ENCODE peak calls at places on chromosomes 1 and 21, in five cellular contexts. Q is CD4-positive, alpha-beta memory T cell; G is heart left ventricle; C is Peyer's patch; O is OCI-LY7. U is an unnamed sample.

GRCh38 chr1:153358691-153358975 is 979 bp downstream of the S100A9 start:
- DNase-seq in O (no peak), G (no peak), C (no peak), Q (no peak), U (no peak)

GRCh38 chr1:52943876-52944275 is 16.8 kb downstream of the SCP2 start:
- DNase-seq in C (no peak), G (no peak), O (no peak), Q (no peak), U (no peak)

GRCh38 chr1:230501242-230501641 is 75.1 kb upstream of the PGBD5 start:
- DNase-seq in O (no peak), C (no peak), Q (no peak), G (no peak), U (no peak)

GRCh38 chr1:234961468-234962339 is 166.9 kb downstream of the TOMM20 start:
- DNase-seq in Q (no peak), G (no peak), C (peak; percentile 15), O (peak; percentile 56), U (peak; percentile 70)

GRCh38 chr1:145708063-145708462 is 895 bp upstream of the PDZK1 start:
- DNase-seq in Q (no peak), G (no peak), C (no peak), O (no peak), U (no peak)

GRCh38 chr1:90564164-90564563 is 152.9 kb downstream of the BARHL2 start:
- DNase-seq in G (no peak), C (no peak), O (no peak), Q (no peak), U (no peak)

GRCh38 chr1:183493540-183494245 is 21.4 kb downstream of the SMG7 start:
- DNase-seq in O (no peak), G (no peak), Q (no peak), C (no peak), U (no peak)

GRCh38 chr21:36756527-36756926 is 57.6 kb downstream of the SIM2 start:
- DNase-seq in O (no peak), C (no peak), Q (no peak), G (no peak), U (no peak)

GRCh38 chr1:208524920-208525319 is 280.7 kb upstream of the PLXNA2 start:
- DNase-seq in O (no peak), C (no peak), Q (no peak), G (no peak), U (no peak)

GRCh38 chr1:245079021-245079609 is 75.7 kb upstream of the KIF26B start:
- DNase-seq in G (no peak), Q (no peak), O (peak; percentile 15), C (no peak), U (peak; percentile 73)

GRCh38 chr1:245448858-245449534 is 294.2 kb downstream of the KIF26B start:
- DNase-seq in O (no peak), G (no peak), Q (no peak), C (no peak), U (no peak)

GRCh38 chr1:43975249-43975961 is 645 bp downstream of the ATP6V0B start:
- DNase-seq in C (peak; percentile 75), O (peak; percentile 55), Q (peak; percentile 57), G (peak; percentile 80), U (peak; percentile 86)

GRCh38 chr1:41473738-41474362 is 10.6 kb downstream of the EDN2 start:
- DNase-seq in C (no peak), G (no peak), Q (no peak), O (no peak), U (no peak)

GRCh38 chr1:90027281-90027680 is 32.4 kb downstream of the ZNF326 start:
- DNase-seq in Q (no peak), C (no peak), G (no peak), O (no peak), U (no peak)

GRCh38 chr1:96579639-96580038 is 141.9 kb upstream of the PTBP2 start:
- DNase-seq in C (no peak), Q (no peak), O (no peak), G (no peak), U (no peak)

GRCh38 chr1:38085666-38086305 is 39.2 kb upstream of the POU3F1 start:
- DNase-seq in Q (no peak), C (no peak), O (no peak), G (no peak), U (no peak)

GRCh38 chr21:32687946-32688345 is 39.9 kb downstream of the SYNJ1 start:
- DNase-seq in G (no peak), O (peak; percentile 11), C (no peak), Q (no peak), U (peak; percentile 62)

GRCh38 chr1:74858136-74858535 is 125.2 kb downstream of the TYW3 start:
- DNase-seq in Q (no peak), C (no peak), O (no peak), G (no peak), U (no peak)

GRCh38 chr1:209876091-209876800 is 48.5 kb downstream of the UTP25 start:
- DNase-seq in O (no peak), C (no peak), Q (no peak), G (no peak), U (no peak)

GRCh38 chr1:167060141-167061072 is 29.8 kb downstream of the GPA33 start:
- DNase-seq in C (no peak), Q (no peak), G (no peak), O (peak; percentile 35), U (peak; percentile 62)

GRCh38 chr1:167061073-167061464 is 29.1 kb downstream of the GPA33 start:
- DNase-seq in O (no peak), Q (no peak), C (no peak), G (no peak), U (no peak)

GRCh38 chr1:167059045-167059728 is 31.0 kb downstream of the GPA33 start:
- DNase-seq in G (peak; percentile 74), O (peak; percentile 71), Q (peak; percentile 58), C (peak; percentile 66), U (peak; percentile 89)

GRCh38 chr1:167057297-167057688 is 32.9 kb downstream of the GPA33 start:
- DNase-seq in C (no peak), Q (no peak), G (no peak), O (peak; percentile 76), U (peak; percentile 82)

DNA sequence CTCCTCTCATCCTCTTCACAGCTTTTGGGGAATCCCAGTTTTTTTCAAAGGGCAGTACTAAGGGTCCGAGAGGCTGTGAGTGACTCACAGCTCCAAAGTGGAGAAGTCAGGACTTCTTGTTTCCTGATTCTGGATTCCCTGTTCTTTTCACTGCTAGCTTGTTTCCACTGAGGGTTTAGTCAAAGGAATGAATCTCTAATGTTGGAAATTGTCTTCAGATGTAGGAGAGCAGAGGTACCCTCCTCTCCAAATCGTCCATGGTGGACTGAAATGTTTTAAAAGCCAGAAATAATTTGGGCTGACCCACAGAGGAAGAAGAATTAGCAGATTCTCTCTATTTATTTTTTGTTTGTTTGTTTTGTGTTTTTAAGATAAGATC is 30.5 kb downstream of the GPA33 start:
- DNase-seq in Q (no peak), G (no peak), O (no peak), C (no peak), U (no peak)
- H3K4me3 ChIP-seq in Q (no peak overlapping the region), G (no peak overlapping the region), O (no peak overlapping the region), C (no peak overlapping the region), U (no peak overlapping the region)

DNA sequence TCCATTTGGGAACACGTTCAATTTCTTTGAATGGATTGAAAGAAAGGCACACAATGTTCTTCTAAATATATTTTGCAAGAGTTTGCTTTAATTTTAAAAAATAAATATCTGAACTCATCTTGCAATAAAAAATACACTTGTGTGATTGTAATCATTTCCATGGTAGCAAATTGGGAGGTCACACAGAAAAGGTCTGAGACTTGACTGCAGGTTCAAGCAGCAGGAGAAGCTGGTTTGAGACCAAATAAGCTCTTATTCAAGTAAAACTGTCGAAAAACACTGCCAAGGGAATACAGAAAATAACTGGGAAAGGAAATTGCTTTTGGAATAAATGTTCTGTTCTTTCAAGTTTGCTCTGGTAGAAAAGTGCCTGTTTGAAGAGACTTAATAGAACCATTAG is 498.9 kb downstream of the ADGRL2 start:
- DNase-seq in Q (no peak), G (no peak), O (no peak), C (no peak), U (no peak)
- H3K9me3 ChIP-seq in Q (no peaks in the 10 kb centered on the region), G (no peaks in the 10 kb centered on the region), O (no peaks in the 10 kb centered on the region), C (no peaks in the 10 kb centered on the region), U (peaks cover 16% of the 10 kb centered on the region)

GRCh38 chr1:179815642-179816041 is 62.0 kb downstream of the TOR1AIP2 start:
- DNase-seq in O (no peak), G (peak; percentile 51), C (no peak), Q (no peak), U (no peak)
- H3K4me3 ChIP-seq in O (peak overlapping the region; percentile 58), G (peak overlapping the region; percentile 41), C (peak overlapping the region; percentile 28), Q (peak overlapping the region; percentile 47), U (peak overlapping the region; percentile 52)

DNA sequence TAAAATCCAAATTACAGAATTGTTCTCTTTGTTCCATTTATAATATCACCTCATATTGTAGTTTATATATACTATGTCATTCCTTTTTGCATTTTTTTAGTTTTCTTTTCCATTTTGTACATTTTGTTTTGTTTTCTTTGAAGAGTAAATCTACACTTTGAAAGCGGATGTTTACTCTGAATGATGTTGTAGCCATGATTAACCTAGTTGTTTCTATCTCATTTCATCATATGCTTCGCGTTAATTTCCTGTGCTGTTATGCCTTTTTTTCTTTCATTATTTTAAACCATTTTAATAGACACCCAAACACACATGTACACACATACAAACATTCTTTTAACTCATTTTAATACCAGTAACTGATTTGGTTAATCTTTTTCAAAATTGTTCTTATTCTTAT is 5.3 kb downstream of the OR2T6 start:
- DNase-seq in O (no peak), Q (no peak), G (no peak), C (no peak), U (no peak)
- H3K9me3 ChIP-seq in O (no peaks in the 10 kb centered on the region), Q (no peaks in the 10 kb centered on the region), G (no peaks in the 10 kb centered on the region), C (no peaks in the 10 kb centered on the region), U (no peaks in the 10 kb centered on the region)

GRCh38 chr1:154943649-154944421 is 7.3 kb upstream of the PMVK start:
- DNase-seq in O (peak; percentile 67), Q (no peak), G (no peak), C (peak; percentile 58), U (peak; percentile 93)
- H3K4me3 ChIP-seq in O (peak overlapping the region; percentile 67), Q (no peak overlapping the region), G (no peak overlapping the region), C (no peak overlapping the region), U (peak overlapping the region; percentile 75)

GRCh38 chr1:152169356-152170025 is 10.5 kb upstream of the RPTN start:
- DNase-seq in G (no peak), Q (no peak), O (no peak), C (no peak), U (no peak)
- H3K9me3 ChIP-seq in G (no peaks in the 10 kb centered on the region), Q (no peaks in the 10 kb centered on the region), O (no peaks in the 10 kb centered on the region), C (no peaks in the 10 kb centered on the region), U (no peaks in the 10 kb centered on the region)

GRCh38 chr1:196558424-196558823 is 49.8 kb downstream of the KCNT2 start:
- DNase-seq in G (no peak), C (no peak), Q (no peak), O (no peak), U (no peak)
- H3K4me3 ChIP-seq in G (peak overlapping the region; percentile 23), C (no peak overlapping the region), Q (no peak overlapping the region), O (no peak overlapping the region), U (no peak overlapping the region)

DNA sequence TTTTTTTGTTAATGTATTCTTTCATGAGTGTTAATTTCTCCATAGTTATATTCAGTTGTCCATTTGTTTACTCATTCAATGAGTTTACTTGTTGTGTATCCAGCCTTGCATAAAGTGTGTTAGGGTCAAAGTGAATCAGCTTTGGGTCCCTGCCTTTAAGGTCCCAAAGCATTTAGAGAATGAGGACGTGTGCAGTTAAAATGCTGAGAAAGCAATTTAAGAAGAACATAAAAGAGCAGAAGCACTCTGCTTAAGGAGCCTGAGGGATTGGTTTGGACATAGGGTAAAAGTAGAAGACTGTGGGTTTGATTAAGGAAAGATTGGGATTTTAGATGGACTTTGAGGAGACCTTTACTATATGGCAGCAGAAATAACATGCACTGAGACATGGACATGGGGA is 3.5 kb downstream of the OR14I1 start:
- DNase-seq in G (no peak), C (no peak), O (no peak), Q (no peak), U (no peak)
- H3K9me3 ChIP-seq in G (no peaks in the 10 kb centered on the region), C (no peaks in the 10 kb centered on the region), O (no peaks in the 10 kb centered on the region), Q (no peaks in the 10 kb centered on the region), U (no peaks in the 10 kb centered on the region)

U was measured in Karpas-422.